ENCODE peak calls at places on chromosomes 4 and X, in eight cellular contexts. S, M, D, L, Y, Z, R and E are unnamed samples.

GRCh38 chr4:20251061-20251795 is 477 bp upstream of the SLIT2 start:
- DNase-seq in S (no peak), D (peak), Z (no peak), M (no peak), L (no peak), R (no peak), Y (peak), E (no peak)

GRCh38 chrX:54029543-54030143 is 14.6 kb downstream of the PHF8 start:
- DNase-seq in Z (peak), R (peak), D (peak), L (no peak), S (no peak), M (no peak), Y (no peak), E (no peak)

GRCh38 chr4:39169426-39169825 is 12.9 kb upstream of the WDR19 start:
- DNase-seq in Y (no peak), D (no peak), L (no peak), R (no peak), M (no peak), Z (no peak), S (no peak), E (no peak)

GRCh38 chrX:14039344-14039743 is 9.7 kb upstream of the GEMIN8 start:
- DNase-seq in Y (peak), R (no peak), Z (peak), D (peak), S (peak), M (no peak), L (no peak), E (peak)

GRCh38 chr4:145511913-145512522 is 30.4 kb downstream of the SMAD1 start:
- DNase-seq in M (no peak), R (no peak), Y (peak), D (no peak), Z (peak), S (no peak), L (no peak), E (no peak)

GRCh38 chr4:6548201-6548881 is 26.6 kb upstream of the MAN2B2 start:
- DNase-seq in D (peak), R (no peak), S (no peak), M (no peak), L (no peak), Y (peak), Z (peak), E (no peak)

GRCh38 chr4:110678517-110678916 is 55.6 kb upstream of the PITX2 start:
- DNase-seq in M (no peak), R (no peak), D (no peak), Z (no peak), L (no peak), S (no peak), Y (no peak), E (no peak)

GRCh38 chrX:108584617-108585211 is 145.1 kb downstream of the COL4A5 start:
- DNase-seq in R (no peak), Z (peak), D (peak), M (no peak), Y (peak), S (no peak), L (no peak), E (no peak)

GRCh38 chrX:140504371-140505324 is at the start of gene SOX3:
- DNase-seq in S (no peak), R (no peak), D (no peak), Z (no peak), M (no peak), Y (no peak), L (no peak), E (no peak)

GRCh38 chrX:39165185-39165584 is 363.9 kb downstream of the MID1IP1 start:
- DNase-seq in M (no peak), L (no peak), S (no peak), Z (no peak), Y (no peak), R (no peak), D (no peak), E (no peak)

GRCh38 chrX:9153299-9153698 is 119.4 kb upstream of the FAM9B start:
- DNase-seq in S (no peak), L (no peak), D (no peak), Z (no peak), R (no peak), Y (peak), M (no peak), E (no peak)

GRCh38 chrX:16671005-16671404 is 21.0 kb downstream of the S100G start:
- DNase-seq in M (peak), R (no peak), L (no peak), S (no peak), Z (peak), D (peak), Y (peak), E (peak)

GRCh38 chr4:108426493-108426892 is 193.9 kb upstream of the RPL34 start:
- DNase-seq in Y (peak), D (no peak), M (peak), R (no peak), S (no peak), L (no peak), Z (no peak), E (no peak)

GRCh38 chrX:43643201-43643600 is 12.9 kb upstream of the MAOA start:
- DNase-seq in L (no peak), D (no peak), S (no peak), R (no peak), Z (no peak), M (no peak), Y (peak), E (no peak)

GRCh38 chr4:141347738-141348524 is 127.2 kb downstream of the ZNF330 start:
- DNase-seq in L (no peak), S (no peak), R (no peak), M (no peak), Y (peak), D (no peak), Z (no peak), E (no peak)

GRCh38 chr4:575281-576141 is 584 bp downstream of the TMEM271 start:
- DNase-seq in R (no peak), S (no peak), Y (peak), Z (peak), M (peak), L (no peak), D (peak), E (no peak)

GRCh38 chr4:77095101-77095826 is 19.5 kb upstream of the CCNI start:
- DNase-seq in R (peak), L (no peak), Y (peak), S (peak), D (peak), Z (peak), M (no peak), E (peak)

GRCh38 chrX:17635231-17635630 is 102.1 kb upstream of the SCML1 start:
- DNase-seq in S (no peak), L (no peak), D (peak), R (no peak), Z (no peak), Y (peak), M (peak), E (no peak)

GRCh38 chrX:50913520-50913919 is 3.0 kb downstream of the BMP15 start:
- DNase-seq in S (no peak), D (no peak), Z (no peak), L (no peak), M (no peak), R (no peak), Y (peak), E (no peak)

GRCh38 chr4:5139141-5139540 is 87.9 kb downstream of the STK32B start:
- DNase-seq in Y (no peak), M (no peak), D (no peak), R (no peak), S (no peak), Z (no peak), L (no peak), E (no peak)

GRCh38 chrX:24025741-24026402 is 1.1 kb downstream of the KLHL15 start:
- DNase-seq in M (peak), D (peak), Y (peak), S (no peak), L (no peak), R (no peak), Z (peak), E (no peak)

GRCh38 chrX:68139791-68140190 is 293.5 kb downstream of the OPHN1 start:
- DNase-seq in Y (no peak), R (no peak), L (no peak), M (no peak), D (no peak), S (no peak), Z (no peak), E (no peak)

GRCh38 chrX:102712967-102713677 is 874 bp downstream of the GPRASP2 start:
- DNase-seq in S (no peak), L (no peak), M (no peak), D (peak), R (peak), Y (peak), Z (peak), E (peak)

GRCh38 chr4:122764808-122765189 is 32.3 kb downstream of the BBS12 start:
- DNase-seq in R (no peak), Y (peak), S (no peak), M (peak), L (peak), Z (peak), D (no peak), E (no peak)

GRCh38 chr4:43163101-43163792 is 270.7 kb downstream of the GRXCR1 start:
- DNase-seq in Y (no peak), R (no peak), L (no peak), D (no peak), M (no peak), S (no peak), Z (no peak), E (no peak)

GRCh38 chrX:113800955-113801354 is 782.9 kb upstream of the HTR2C start:
- DNase-seq in R (no peak), S (no peak), Y (no peak), M (no peak), L (no peak), Z (no peak), D (no peak), E (no peak)

GRCh38 chr4:89572224-89572858 is 264.6 kb downstream of the SNCA start:
- DNase-seq in L (no peak), R (no peak), M (no peak), D (peak), S (no peak), Z (no peak), Y (peak), E (no peak)

GRCh38 chrX:13646154-13646549 is 6.8 kb upstream of the TCEANC start:
- DNase-seq in M (no peak), R (peak), L (no peak), D (peak), Y (peak), S (no peak), Z (no peak), E (no peak)

GRCh38 chr4:22635692-22636091 is 57.0 kb upstream of the GBA3 start:
- DNase-seq in R (no peak), L (no peak), Y (no peak), M (no peak), D (no peak), S (no peak), Z (no peak), E (no peak)